ENCODE peak calls at places on chromosomes 12 and 14, in eight cellular contexts. One of them, this sample, is unnamed.

GRCh38 chr14:55556929-55557623 is 22.9 kb upstream of the KTN1 start:
- DNase-seq in sigmoid colon: peak
- DNase-seq in GM04504: peak
- DNase-seq in EH: peak
- DNase-seq in T-helper 22 cell: no peak
- DNase-seq in Right ventricle myocardium superior: peak
- DNase-seq in PC-3: peak
- DNase-seq in epithelial cell of esophagus: peak
- DNase-seq in this sample: no peak

GRCh38 chr12:68940731-68941130 is 7.8 kb upstream of the CPM start:
- DNase-seq in T-helper 22 cell: no peak
- DNase-seq in GM04504: no peak
- DNase-seq in epithelial cell of esophagus: no peak
- DNase-seq in EH: no peak
- DNase-seq in Right ventricle myocardium superior: no peak
- DNase-seq in sigmoid colon: no peak
- DNase-seq in PC-3: no peak
- DNase-seq in this sample: no peak

GRCh38 chr12:1936406-1937320 is 18.2 kb upstream of the CACNA2D4 start:
- DNase-seq in PC-3: peak
- DNase-seq in T-helper 22 cell: no peak
- DNase-seq in EH: peak
- DNase-seq in Right ventricle myocardium superior: peak
- DNase-seq in GM04504: no peak
- DNase-seq in epithelial cell of esophagus: peak
- DNase-seq in sigmoid colon: peak
- DNase-seq in this sample: no peak

GRCh38 chr12:527241-527640 is 67.5 kb downstream of the B4GALNT3 start:
- DNase-seq in sigmoid colon: no peak
- DNase-seq in EH: no peak
- DNase-seq in Right ventricle myocardium superior: no peak
- DNase-seq in PC-3: no peak
- DNase-seq in epithelial cell of esophagus: no peak
- DNase-seq in T-helper 22 cell: no peak
- DNase-seq in GM04504: no peak
- DNase-seq in this sample: no peak

GRCh38 chr14:24665440-24665991 is 31.5 kb upstream of the GZMB start:
- DNase-seq in sigmoid colon: no peak
- DNase-seq in EH: no peak
- DNase-seq in GM04504: no peak
- DNase-seq in epithelial cell of esophagus: peak
- DNase-seq in PC-3: no peak
- DNase-seq in T-helper 22 cell: no peak
- DNase-seq in Right ventricle myocardium superior: no peak
- DNase-seq in this sample: no peak

GRCh38 chr14:103597623-103598372 is 31.2 kb upstream of the KLC1 start:
- DNase-seq in T-helper 22 cell: no peak
- DNase-seq in GM04504: peak
- DNase-seq in PC-3: peak
- DNase-seq in sigmoid colon: no peak
- DNase-seq in epithelial cell of esophagus: peak
- DNase-seq in EH: peak
- DNase-seq in Right ventricle myocardium superior: peak
- DNase-seq in this sample: no peak

GRCh38 chr12:100427078-100427477 is 46.6 kb upstream of the NR1H4 start:
- DNase-seq in epithelial cell of esophagus: peak
- DNase-seq in EH: peak
- DNase-seq in Right ventricle myocardium superior: no peak
- DNase-seq in PC-3: peak
- DNase-seq in GM04504: peak
- DNase-seq in T-helper 22 cell: no peak
- DNase-seq in sigmoid colon: no peak
- DNase-seq in this sample: no peak

GRCh38 chr12:118448341-118448740 is 72.0 kb downstream of the SUDS3 start:
- DNase-seq in Right ventricle myocardium superior: peak
- DNase-seq in EH: no peak
- DNase-seq in T-helper 22 cell: no peak
- DNase-seq in epithelial cell of esophagus: no peak
- DNase-seq in sigmoid colon: no peak
- DNase-seq in PC-3: no peak
- DNase-seq in GM04504: no peak
- DNase-seq in this sample: no peak

GRCh38 chr12:125331342-125332052 is 266.3 kb downstream of the AACS start:
- DNase-seq in PC-3: no peak
- DNase-seq in epithelial cell of esophagus: no peak
- DNase-seq in GM04504: no peak
- DNase-seq in T-helper 22 cell: no peak
- DNase-seq in sigmoid colon: no peak
- DNase-seq in EH: no peak
- DNase-seq in Right ventricle myocardium superior: no peak
- DNase-seq in this sample: no peak

GRCh38 chr14:71908141-71908540 is 24.1 kb upstream of the RGS6 start:
- DNase-seq in sigmoid colon: no peak
- DNase-seq in PC-3: peak
- DNase-seq in GM04504: no peak
- DNase-seq in EH: no peak
- DNase-seq in epithelial cell of esophagus: peak
- DNase-seq in T-helper 22 cell: no peak
- DNase-seq in Right ventricle myocardium superior: no peak
- DNase-seq in this sample: no peak

GRCh38 chr14:104095426-104096310 is 10.2 kb downstream of the ASPG start:
- DNase-seq in sigmoid colon: no peak
- DNase-seq in EH: no peak
- DNase-seq in epithelial cell of esophagus: no peak
- DNase-seq in T-helper 22 cell: no peak
- DNase-seq in GM04504: no peak
- DNase-seq in Right ventricle myocardium superior: peak
- DNase-seq in PC-3: no peak
- DNase-seq in this sample: no peak